ENCODE peak calls at places on chromosomes 1 and 21, in six cellular contexts. A is activated CD4-positive, alpha-beta T cell treated with anti-CD3 and anti-CD28 coated beads, Interleukin-2, amount 50 U/mL, for 1 hour; Q is neural progenitor cell; S is NCI-H510A; T is epithelial cell of esophagus; L is endothelial cell. I is an unnamed sample.

GRCh38 chr1:60271041-60271440 is 197.5 kb upstream of the C1orf87 start:
- DNase-seq in Q (no peak), T (no peak), L (no peak), A (no peak), S (no peak), I (no peak)

GRCh38 chr21:26961704-26962103 is 5.2 kb downstream of the ADAMTS5 start:
- DNase-seq in T (no peak), A (no peak), L (peak), Q (peak), S (no peak), I (peak)

GRCh38 chr1:163673756-163674155 is 352.0 kb downstream of the NUF2 start:
- DNase-seq in A (no peak), S (no peak), T (no peak), L (no peak), Q (no peak), I (peak)

GRCh38 chr1:1164701-1165451 is 8.8 kb upstream of the TTLL10 start:
- DNase-seq in A (no peak), T (peak), S (peak), L (no peak), Q (peak), I (no peak)

GRCh38 chr1:200875416-200875815 is 2.6 kb downstream of the GPR25 start:
- DNase-seq in T (no peak), S (no peak), A (no peak), L (no peak), Q (no peak), I (no peak)

GRCh38 chr21:43890042-43890441 is 25.0 kb downstream of the AGPAT3 start:
- DNase-seq in Q (peak), L (no peak), S (no peak), A (no peak), T (no peak), I (no peak)

GRCh38 chr1:40636777-40637176 is 28.7 kb downstream of the RIMS3 start:
- DNase-seq in Q (no peak), T (no peak), A (no peak), S (no peak), L (no peak), I (no peak)

GRCh38 chr1:79364896-79365295 is 358.4 kb upstream of the ADGRL4 start:
- DNase-seq in T (no peak), S (no peak), A (no peak), Q (no peak), L (no peak), I (peak)

GRCh38 chr1:205988585-205988995 is 14.6 kb downstream of the RAB7B start:
- DNase-seq in L (no peak), T (no peak), A (no peak), Q (no peak), S (no peak), I (no peak)

GRCh38 chr1:22645936-22646335 is 2.5 kb downstream of the C1QC start:
- DNase-seq in T (peak), L (no peak), Q (no peak), A (no peak), S (no peak), I (no peak)

GRCh38 chr21:37450385-37451044 is 83.9 kb downstream of the DYRK1A start:
- DNase-seq in Q (no peak), S (no peak), A (no peak), L (no peak), T (peak), I (peak)

GRCh38 chr1:41765109-41765655 is 153.5 kb downstream of the HIVEP3 start:
- DNase-seq in S (no peak), L (no peak), Q (no peak), T (no peak), A (no peak), I (peak)

GRCh38 chr1:20339811-20340457 is 49.3 kb downstream of the VWA5B1 start:
- DNase-seq in A (no peak), S (no peak), L (no peak), Q (peak), T (no peak), I (peak)

GRCh38 chr1:998905-999796 is 746 bp downstream of the HES4 start:
- DNase-seq in S (peak), L (peak), A (peak), T (no peak), Q (peak), I (peak)

GRCh38 chr1:217140041-217140901 is 417.0 kb upstream of the ESRRG start:
- DNase-seq in Q (peak), A (no peak), S (no peak), T (no peak), L (no peak), I (no peak)

GRCh38 chr1:244759158-244759557 is 76.3 kb upstream of the COX20 start:
- DNase-seq in T (no peak), L (no peak), Q (no peak), A (no peak), S (no peak), I (no peak)

GRCh38 chr1:43454270-43455011 is 710 bp upstream of the HYI start:
- DNase-seq in S (peak), T (peak), L (peak), Q (peak), A (peak), I (peak)

GRCh38 chr1:43558346-43558841 is 27.7 kb downstream of the PTPRF start:
- DNase-seq in A (no peak), S (peak), T (no peak), L (peak), Q (peak), I (peak)

GRCh38 chr1:11272544-11272841 is 505 bp upstream of the UBIAD1 start:
- DNase-seq in A (no peak), Q (no peak), L (no peak), T (no peak), S (no peak), I (no peak)

GRCh38 chr1:3745590-3746381 is 6.5 kb upstream of the CCDC27 start:
- DNase-seq in T (no peak), S (no peak), L (no peak), Q (no peak), A (no peak), I (no peak)

GRCh38 chr21:42830456-42831455 is 48.6 kb downstream of the WDR4 start:
- DNase-seq in L (no peak), S (no peak), Q (no peak), A (no peak), T (no peak), I (no peak)

GRCh38 chr1:178552856-178553255 is 39.9 kb downstream of the TEX35 start:
- DNase-seq in S (no peak), T (no peak), A (no peak), L (no peak), Q (no peak), I (no peak)

GRCh38 chr1:89047734-89048133 is 17.3 kb downstream of the GBP1 start:
- DNase-seq in T (peak), Q (no peak), L (no peak), A (no peak), S (no peak), I (peak)

GRCh38 chr1:208509072-208509471 is 264.9 kb upstream of the PLXNA2 start:
- DNase-seq in A (no peak), S (no peak), L (no peak), Q (no peak), T (no peak), I (no peak)

GRCh38 chr1:245322673-245323072 is 167.9 kb downstream of the KIF26B start:
- DNase-seq in Q (no peak), S (no peak), T (no peak), L (no peak), A (no peak), I (peak)

GRCh38 chr1:212488436-212489283 is 55.9 kb downstream of the NENF start:
- DNase-seq in S (no peak), A (no peak), T (peak), L (no peak), Q (peak), I (peak)

GRCh38 chr1:183562701-183563100 is 27.6 kb downstream of the NCF2 start:
- DNase-seq in T (no peak), Q (no peak), L (no peak), S (no peak), A (no peak), I (no peak)

GRCh38 chr1:47104816-47105215 is 32.4 kb upstream of the CYP4A22 start:
- DNase-seq in A (no peak), Q (no peak), T (peak), L (no peak), S (no peak), I (no peak)

GRCh38 chr1:191888996-191889622 is 269.2 kb upstream of the RGS18 start:
- DNase-seq in T (no peak), A (no peak), L (no peak), S (no peak), Q (no peak), I (peak)

GRCh38 chr1:209886219-209886536 is 51.8 kb upstream of the SYT14 start:
- DNase-seq in S (no peak), A (no peak), T (no peak), Q (no peak), L (no peak), I (no peak)

GRCh38 chr1:192311281-192311680 is 5.5 kb upstream of the RGS21 start:
- DNase-seq in T (peak), L (no peak), S (no peak), Q (no peak), A (no peak), I (peak)

GRCh38 chr1:91622586-91622985 is 121.9 kb downstream of the CDC7 start:
- DNase-seq in S (no peak), L (no peak), Q (no peak), T (no peak), A (no peak), I (no peak)

GRCh38 chr1:21045351-21045750 is 131.3 kb downstream of the EIF4G3 start:
- DNase-seq in Q (no peak), S (no peak), L (no peak), T (no peak), A (no peak), I (peak)